ENCODE peak calls at places on chromosomes 5 and 9, in five cellular contexts. Z, Q, G, J and T are unnamed samples.

GRCh38 chr5:115196161-115196560 is 26.5 kb upstream of the TRIM36 start:
- DNase-seq in Z (no peak), Q (no peak), G (no peak), J (no peak), T (no peak)

GRCh38 chr9:10127867-10128266 is 484.9 kb downstream of the PTPRD start:
- DNase-seq in Z (no peak), Q (no peak), G (no peak), J (no peak), T (no peak)

GRCh38 chr9:35179347-35180271 is 17.8 kb downstream of the UNC13B start:
- DNase-seq in Z (no peak), Q (no peak), G (no peak), J (no peak), T (no peak)

GRCh38 chr5:166781729-166782128 is 1509.7 kb upstream of the WWC1 start:
- DNase-seq in Z (no peak), Q (no peak), G (no peak), J (no peak), T (no peak)

GRCh38 chr9:125829743-125830142 is 82.6 kb downstream of the PBX3 start:
- DNase-seq in Z (no peak), Q (peak; percentile 71), G (peak; percentile 58), J (no peak), T (peak; percentile 49)

GRCh38 chr9:91858670-91859030 is 91.4 kb downstream of the ROR2 start:
- DNase-seq in Z (no peak), Q (no peak), G (no peak), J (no peak), T (no peak)

GRCh38 chr9:26326473-26327044 is 566.0 kb downstream of the CAAP1 start:
- DNase-seq in Z (no peak), Q (peak; percentile 68), G (peak; percentile 48), J (no peak), T (no peak)

GRCh38 chr5:98110270-98110669 is 663.2 kb upstream of the RGMB start:
- DNase-seq in Z (no peak), Q (no peak), G (no peak), J (no peak), T (no peak)

GRCh38 chr5:174777545-174777944 is 53.2 kb downstream of the MSX2 start:
- DNase-seq in Z (no peak), Q (no peak), G (no peak), J (peak; percentile 17), T (no peak)

GRCh38 chr9:90843530-90843929 is 41.9 kb downstream of the SYK start:
- DNase-seq in Z (no peak), Q (no peak), G (no peak), J (no peak), T (no peak)

GRCh38 chr9:30982301-30982700 is 1402.1 kb upstream of the ACO1 start:
- DNase-seq in Z (no peak), Q (no peak), G (no peak), J (no peak), T (no peak)